ENCODE peak calls at places on chromosomes 6 and 20, in six cellular contexts. One of them, this sample, is unnamed.
A peak's percentile ranks its signal among the peaks of the same experiment; 100 is the strongest.

GRCh38 chr20:40676870-40677269 is 12.2 kb downstream of the MAFB start:
- DNase-seq in tibial nerve: no peak
- DNase-seq in ascending aorta: no peak
- DNase-seq in prostate gland: no peak
- DNase-seq in body of pancreas: no peak
- DNase-seq in BJ: no peak
- DNase-seq in this sample: no peak

GRCh38 chr20:12592756-12593155 is 416.0 kb upstream of the SPTLC3 start:
- DNase-seq in tibial nerve: no peak
- DNase-seq in ascending aorta: no peak
- DNase-seq in prostate gland: no peak
- DNase-seq in body of pancreas: no peak
- DNase-seq in BJ: no peak
- DNase-seq in this sample: no peak

GRCh38 chr6:148934534-148934933 is 187.7 kb downstream of the UST start:
- DNase-seq in tibial nerve: peak; percentile 38
- DNase-seq in ascending aorta: no peak
- DNase-seq in prostate gland: no peak
- DNase-seq in body of pancreas: peak; percentile 17
- DNase-seq in BJ: no peak
- DNase-seq in this sample: no peak

GRCh38 chr6:145904878-145905277 is 59.3 kb downstream of the SHPRH start:
- DNase-seq in tibial nerve: no peak
- DNase-seq in ascending aorta: no peak
- DNase-seq in prostate gland: no peak
- DNase-seq in body of pancreas: no peak
- DNase-seq in BJ: no peak
- DNase-seq in this sample: no peak

GRCh38 chr20:19936801-19937583 is 80.2 kb upstream of the NAA20 start:
- DNase-seq in tibial nerve: no peak
- DNase-seq in ascending aorta: no peak
- DNase-seq in prostate gland: no peak
- DNase-seq in body of pancreas: no peak
- DNase-seq in BJ: no peak
- DNase-seq in this sample: no peak

GRCh38 chr6:35496036-35496850 is 636 bp downstream of the TEAD3 start:
- DNase-seq in tibial nerve: no peak
- DNase-seq in ascending aorta: no peak
- DNase-seq in prostate gland: no peak
- DNase-seq in body of pancreas: peak; percentile 49
- DNase-seq in BJ: no peak
- DNase-seq in this sample: peak; percentile 59

GRCh38 chr20:23047738-23048214 is 1.7 kb downstream of the THBD start:
- DNase-seq in tibial nerve: no peak
- DNase-seq in ascending aorta: no peak
- DNase-seq in prostate gland: no peak
- DNase-seq in body of pancreas: no peak
- DNase-seq in BJ: no peak
- DNase-seq in this sample: peak; percentile 32

GRCh38 chr20:35619196-35620095 is 3.8 kb downstream of the SPAG4 start:
- DNase-seq in tibial nerve: peak; percentile 48
- DNase-seq in ascending aorta: no peak
- DNase-seq in prostate gland: peak; percentile 66
- DNase-seq in body of pancreas: peak; percentile 84
- DNase-seq in BJ: no peak
- DNase-seq in this sample: peak; percentile 73

GRCh38 chr6:80203283-80203682 is 96.8 kb downstream of the BCKDHB start:
- DNase-seq in tibial nerve: no peak
- DNase-seq in ascending aorta: no peak
- DNase-seq in prostate gland: no peak
- DNase-seq in body of pancreas: no peak
- DNase-seq in BJ: no peak
- DNase-seq in this sample: peak; percentile 54

GRCh38 chr20:25022680-25023079 is 30.1 kb upstream of the APMAP start:
- DNase-seq in tibial nerve: no peak
- DNase-seq in ascending aorta: no peak
- DNase-seq in prostate gland: no peak
- DNase-seq in body of pancreas: peak; percentile 93
- DNase-seq in BJ: no peak
- DNase-seq in this sample: peak; percentile 80

GRCh38 chr20:47985092-47985850 is 200.0 kb upstream of the SULF2 start:
- DNase-seq in tibial nerve: no peak
- DNase-seq in ascending aorta: no peak
- DNase-seq in prostate gland: no peak
- DNase-seq in body of pancreas: no peak
- DNase-seq in BJ: peak; percentile 51
- DNase-seq in this sample: peak; percentile 81

GRCh38 chr6:18506387-18507017 is 119.4 kb downstream of the RNF144B start:
- DNase-seq in tibial nerve: no peak
- DNase-seq in ascending aorta: no peak
- DNase-seq in prostate gland: no peak
- DNase-seq in body of pancreas: no peak
- DNase-seq in BJ: no peak
- DNase-seq in this sample: no peak

GRCh38 chr20:63125893-63126601 is 89.9 kb downstream of the YTHDF1 start:
- DNase-seq in tibial nerve: no peak
- DNase-seq in ascending aorta: no peak
- DNase-seq in prostate gland: no peak
- DNase-seq in body of pancreas: no peak
- DNase-seq in BJ: no peak
- DNase-seq in this sample: no peak

GRCh38 chr20:54090230-54091119 is 20.1 kb upstream of the BCAS1 start:
- DNase-seq in tibial nerve: no peak
- DNase-seq in ascending aorta: no peak
- DNase-seq in prostate gland: no peak
- DNase-seq in body of pancreas: no peak
- DNase-seq in BJ: no peak
- DNase-seq in this sample: no peak

DNA sequence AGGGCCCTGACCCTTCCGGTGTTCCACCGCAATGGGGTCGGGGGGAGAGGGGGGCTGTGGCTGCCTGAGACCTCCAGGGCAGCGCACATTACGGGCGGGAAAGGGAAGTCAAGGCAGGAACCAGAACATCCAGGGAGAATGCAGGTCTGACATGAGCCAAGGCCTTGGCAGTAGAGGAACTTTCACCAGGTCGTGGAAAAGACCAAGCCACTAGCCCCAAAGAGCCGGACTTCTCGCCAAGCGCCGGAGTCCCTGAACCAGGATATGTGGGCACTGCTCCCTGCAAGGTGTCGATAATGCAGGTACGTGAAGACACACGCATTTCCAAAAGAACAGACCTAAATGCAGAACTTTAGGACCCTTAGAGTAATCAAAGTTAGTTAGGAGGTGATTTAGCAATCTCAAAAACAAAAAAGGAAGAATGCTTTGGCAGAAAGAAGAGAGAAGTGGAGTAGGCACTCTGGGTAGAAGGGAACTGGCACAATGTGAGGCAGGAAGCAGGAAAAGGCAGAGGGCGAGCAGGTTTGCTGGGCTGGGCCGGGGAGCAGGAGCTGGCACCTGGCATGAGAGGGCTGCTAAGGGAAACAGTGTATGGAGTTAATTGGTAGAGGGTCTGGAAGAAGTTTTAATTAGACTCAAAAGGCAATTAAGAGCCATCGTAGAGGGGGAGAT is 14.3 kb downstream of the POU3F2 start:
- DNase-seq in tibial nerve: no peak
- DNase-seq in ascending aorta: no peak
- DNase-seq in prostate gland: no peak
- DNase-seq in body of pancreas: no peak
- DNase-seq in BJ: no peak
- DNase-seq in this sample: no peak
- H3K27me3 ChIP-seq in tibial nerve: peaks cover 2% of the 10 kb centered on the region
- H3K27me3 ChIP-seq in ascending aorta: peaks cover 16% of the 10 kb centered on the region
- H3K27me3 ChIP-seq in prostate gland: peaks cover 24% of the 10 kb centered on the region
- H3K27me3 ChIP-seq in body of pancreas: no peaks in the 10 kb centered on the region
- H3K27me3 ChIP-seq in BJ: peaks cover 22% of the 10 kb centered on the region
- H3K27me3 ChIP-seq in this sample: no peaks in the 10 kb centered on the region

DNA sequence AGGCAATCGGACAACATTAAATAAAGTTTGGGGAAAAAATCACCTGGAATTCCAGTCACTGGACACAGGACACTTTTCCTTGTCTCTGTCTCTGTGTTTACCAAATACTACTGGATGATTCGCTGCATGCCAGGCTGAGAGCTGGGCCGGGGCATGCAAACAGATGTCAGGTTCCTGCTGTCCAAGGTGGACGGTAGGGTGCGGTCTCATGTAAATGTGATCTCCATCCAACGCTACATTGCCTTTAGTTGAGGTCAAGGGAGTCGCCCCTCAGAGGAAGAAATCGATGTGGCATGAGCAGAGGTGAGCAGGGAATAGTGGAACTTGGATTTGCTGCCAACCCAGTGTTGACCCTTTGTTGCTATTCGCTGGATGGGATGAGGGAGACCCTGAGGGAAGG is 9.9 kb upstream of the TOX2 start:
- DNase-seq in tibial nerve: no peak
- DNase-seq in ascending aorta: no peak
- DNase-seq in prostate gland: no peak
- DNase-seq in body of pancreas: no peak
- DNase-seq in BJ: no peak
- DNase-seq in this sample: peak; percentile 33
- H3K27me3 ChIP-seq in tibial nerve: no peaks in the 10 kb centered on the region
- H3K27me3 ChIP-seq in ascending aorta: no peaks in the 10 kb centered on the region
- H3K27me3 ChIP-seq in prostate gland: no peaks in the 10 kb centered on the region
- H3K27me3 ChIP-seq in body of pancreas: no peaks in the 10 kb centered on the region
- H3K27me3 ChIP-seq in BJ: no peaks in the 10 kb centered on the region
- H3K27me3 ChIP-seq in this sample: no peaks in the 10 kb centered on the region

DNA sequence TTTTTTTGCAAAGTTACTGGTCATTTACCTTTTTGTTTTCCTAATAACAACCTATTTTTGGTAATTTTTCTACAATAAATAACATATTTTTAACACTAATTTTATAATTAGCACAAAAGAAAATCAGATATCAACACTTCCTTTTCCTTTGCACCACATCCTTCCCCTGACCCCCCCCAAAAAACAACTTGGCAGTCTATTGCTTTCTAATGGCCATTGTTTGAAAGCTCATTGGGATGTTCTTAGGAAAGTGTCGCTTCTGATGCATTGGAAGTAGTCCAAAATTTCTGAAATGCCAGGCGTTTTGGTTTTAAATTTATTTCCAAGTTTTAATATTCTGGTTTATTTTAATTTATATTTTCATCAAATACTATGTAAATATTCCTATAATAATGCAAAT is 407.8 kb downstream of the EYS start:
- DNase-seq in tibial nerve: no peak
- DNase-seq in ascending aorta: no peak
- DNase-seq in prostate gland: no peak
- DNase-seq in body of pancreas: no peak
- DNase-seq in BJ: no peak
- DNase-seq in this sample: no peak
- H3K27me3 ChIP-seq in tibial nerve: no peaks in the 10 kb centered on the region
- H3K27me3 ChIP-seq in ascending aorta: no peaks in the 10 kb centered on the region
- H3K27me3 ChIP-seq in prostate gland: no peaks in the 10 kb centered on the region
- H3K27me3 ChIP-seq in body of pancreas: no peaks in the 10 kb centered on the region
- H3K27me3 ChIP-seq in BJ: no peaks in the 10 kb centered on the region
- H3K27me3 ChIP-seq in this sample: no peaks in the 10 kb centered on the region

GRCh38 chr6:31205638-31206037 is 35.2 kb upstream of the POU5F1 start:
- DNase-seq in tibial nerve: no peak
- DNase-seq in ascending aorta: no peak
- DNase-seq in prostate gland: no peak
- DNase-seq in body of pancreas: no peak
- DNase-seq in BJ: no peak
- DNase-seq in this sample: no peak
- H3K27me3 ChIP-seq in tibial nerve: no peaks in the 10 kb centered on the region
- H3K27me3 ChIP-seq in ascending aorta: no peaks in the 10 kb centered on the region
- H3K27me3 ChIP-seq in prostate gland: no peaks in the 10 kb centered on the region
- H3K27me3 ChIP-seq in body of pancreas: no peaks in the 10 kb centered on the region
- H3K27me3 ChIP-seq in BJ: no peaks in the 10 kb centered on the region
- H3K27me3 ChIP-seq in this sample: no peaks in the 10 kb centered on the region

GRCh38 chr6:43275782-43276179 is 22.3 kb upstream of the SLC22A7 start:
- DNase-seq in tibial nerve: no peak
- DNase-seq in ascending aorta: no peak
- DNase-seq in prostate gland: no peak
- DNase-seq in body of pancreas: no peak
- DNase-seq in BJ: no peak
- DNase-seq in this sample: no peak

GRCh38 chr6:43277643-43278523 is 20.2 kb upstream of the SLC22A7 start:
- DNase-seq in tibial nerve: no peak
- DNase-seq in ascending aorta: no peak
- DNase-seq in prostate gland: no peak
- DNase-seq in body of pancreas: no peak
- DNase-seq in BJ: no peak
- DNase-seq in this sample: no peak

GRCh38 chr6:43276180-43277082 is 21.6 kb upstream of the SLC22A7 start:
- DNase-seq in tibial nerve: no peak
- DNase-seq in ascending aorta: no peak
- DNase-seq in prostate gland: no peak
- DNase-seq in body of pancreas: no peak
- DNase-seq in BJ: no peak
- DNase-seq in this sample: no peak

GRCh38 chr6:43278524-43279078 is 19.5 kb upstream of the SLC22A7 start:
- DNase-seq in tibial nerve: no peak
- DNase-seq in ascending aorta: no peak
- DNase-seq in prostate gland: no peak
- DNase-seq in body of pancreas: no peak
- DNase-seq in BJ: no peak
- DNase-seq in this sample: no peak

GRCh38 chr6:43277083-43277642 is 20.9 kb upstream of the SLC22A7 start:
- DNase-seq in tibial nerve: no peak
- DNase-seq in ascending aorta: no peak
- DNase-seq in prostate gland: no peak
- DNase-seq in body of pancreas: no peak
- DNase-seq in BJ: no peak
- DNase-seq in this sample: no peak
- H3K27me3 ChIP-seq in tibial nerve: no peaks in the 10 kb centered on the region
- H3K27me3 ChIP-seq in ascending aorta: peaks cover 5% of the 10 kb centered on the region
- H3K27me3 ChIP-seq in prostate gland: peaks cover 4% of the 10 kb centered on the region
- H3K27me3 ChIP-seq in body of pancreas: no peaks in the 10 kb centered on the region
- H3K27me3 ChIP-seq in BJ: peaks cover 37% of the 10 kb centered on the region
- H3K27me3 ChIP-seq in this sample: peaks cover 13% of the 10 kb centered on the region

GRCh38 chr6:1614448-1614766 is 4.7 kb downstream of the FOXC1 start:
- DNase-seq in tibial nerve: no peak
- DNase-seq in ascending aorta: no peak
- DNase-seq in prostate gland: no peak
- DNase-seq in body of pancreas: no peak
- DNase-seq in BJ: no peak
- DNase-seq in this sample: no peak
- H3K27me3 ChIP-seq in tibial nerve: no peaks in the 10 kb centered on the region
- H3K27me3 ChIP-seq in ascending aorta: no peaks in the 10 kb centered on the region
- H3K27me3 ChIP-seq in prostate gland: peaks cover 5% of the 10 kb centered on the region
- H3K27me3 ChIP-seq in body of pancreas: no peaks in the 10 kb centered on the region
- H3K27me3 ChIP-seq in BJ: no peaks in the 10 kb centered on the region
- H3K27me3 ChIP-seq in this sample: no peaks in the 10 kb centered on the region

GRCh38 chr20:61909028-61909427 is 156.7 kb downstream of the TAF4 start:
- DNase-seq in tibial nerve: no peak
- DNase-seq in ascending aorta: no peak
- DNase-seq in prostate gland: no peak
- DNase-seq in body of pancreas: no peak
- DNase-seq in BJ: no peak
- DNase-seq in this sample: no peak
- H3K27me3 ChIP-seq in tibial nerve: no peaks in the 10 kb centered on the region
- H3K27me3 ChIP-seq in ascending aorta: no peaks in the 10 kb centered on the region
- H3K27me3 ChIP-seq in prostate gland: no peaks in the 10 kb centered on the region
- H3K27me3 ChIP-seq in body of pancreas: no peaks in the 10 kb centered on the region
- H3K27me3 ChIP-seq in BJ: no peaks in the 10 kb centered on the region
- H3K27me3 ChIP-seq in this sample: peaks cover 100% of the 10 kb centered on the region

DNA sequence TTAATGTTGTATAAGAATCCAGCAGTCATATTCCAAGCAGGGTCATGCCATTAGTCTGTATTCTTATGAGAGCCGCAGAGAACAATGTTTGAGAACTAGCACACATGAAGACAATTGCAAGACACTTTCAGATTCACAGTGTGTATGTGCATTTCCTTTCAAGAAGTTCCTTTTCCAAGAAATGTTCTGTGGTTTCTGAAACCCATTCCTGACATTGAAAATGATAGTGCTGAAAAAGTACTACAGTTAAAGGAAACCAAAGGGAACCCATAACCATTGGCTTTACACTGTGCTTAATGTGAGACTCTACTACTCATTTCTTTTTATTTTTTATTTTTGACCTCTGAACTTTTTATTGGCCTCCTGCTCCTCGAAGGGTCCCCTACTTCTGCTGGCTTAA is 4.2 kb upstream of the CALHM6 start:
- DNase-seq in tibial nerve: no peak
- DNase-seq in ascending aorta: no peak
- DNase-seq in prostate gland: no peak
- DNase-seq in body of pancreas: no peak
- DNase-seq in BJ: no peak
- DNase-seq in this sample: no peak
- H3K27me3 ChIP-seq in tibial nerve: no peaks in the 10 kb centered on the region
- H3K27me3 ChIP-seq in ascending aorta: no peaks in the 10 kb centered on the region
- H3K27me3 ChIP-seq in prostate gland: no peaks in the 10 kb centered on the region
- H3K27me3 ChIP-seq in body of pancreas: no peaks in the 10 kb centered on the region
- H3K27me3 ChIP-seq in BJ: no peaks in the 10 kb centered on the region
- H3K27me3 ChIP-seq in this sample: peaks cover 8% of the 10 kb centered on the region

This sample was measured in PC-9.